ENCODE peak calls at places on chromosomes 13 and 19, in nine cellular contexts. Z is HEK293T; A is NB4; F is right atrium auricular region; T is SK-N-DZ; U is GM23338; H is activated B cell treated with CpG ODN at 0.5 μM for 24 hours; L is stimulated activated CD8-positive, alpha-beta memory T cell treated with anti-CD3 and anti-CD28 coated beads, Interleukin-15, amount 100 ng/mL, for 1 hour; R is NCI-H2171. S is an unnamed sample.

GRCh38 chr19:57282011-57282636 is 1.8 kb downstream of the ZNF460 start:
- DNase-seq in Z (no peak), A (no peak), F (no peak), T (no peak), U (no peak), H (no peak), L (no peak), R (no peak), S (no peak)

GRCh38 chr19:40090256-40091204 is at the start of gene ZNF780A:
- DNase-seq in Z (peak; percentile 77), A (peak; percentile 83), F (peak; percentile 78), T (peak; percentile 90), U (peak; percentile 91), H (peak; percentile 71), L (peak; percentile 49), R (peak; percentile 55), S (peak; percentile 89)

GRCh38 chr13:39815345-39816111 is 160.1 kb downstream of the COG6 start:
- DNase-seq in Z (no peak), A (no peak), F (no peak), T (no peak), U (no peak), H (no peak), L (no peak), R (no peak), S (no peak)

GRCh38 chr19:1950640-1951039 is 9.7 kb downstream of the CSNK1G2 start:
- DNase-seq in Z (no peak), A (no peak), F (no peak), T (no peak), U (no peak), H (no peak), L (no peak), R (no peak), S (no peak)

GRCh38 chr13:92721610-92722009 is 505.0 kb upstream of the GPC6 start:
- DNase-seq in Z (no peak), A (no peak), F (no peak), T (no peak), U (no peak), H (no peak), L (no peak), R (no peak), S (no peak)

GRCh38 chr13:86765462-86765861 is 905.7 kb upstream of the SLITRK5 start:
- DNase-seq in Z (no peak), A (no peak), F (no peak), T (no peak), U (no peak), H (no peak), L (no peak), R (no peak), S (no peak)

GRCh38 chr13:63041640-63042414 is 1626.2 kb upstream of the PCDH20 start:
- DNase-seq in Z (no peak), A (no peak), F (no peak), T (no peak), U (no peak), H (no peak), L (no peak), R (no peak), S (no peak)

GRCh38 chr13:33132644-33133440 is 116.6 kb downstream of the KL start:
- DNase-seq in Z (no peak), A (no peak), F (no peak), T (no peak), U (no peak), H (no peak), L (no peak), R (no peak), S (no peak)

GRCh38 chr19:6423499-6424189 is 967 bp downstream of the KHSRP start:
- DNase-seq in Z (peak; percentile 53), A (peak; percentile 57), F (peak; percentile 61), T (no peak), U (peak; percentile 74), H (no peak), L (no peak), R (no peak), S (peak; percentile 75)

GRCh38 chr19:34975056-34975455 is 11.0 kb upstream of the ZNF792 start:
- DNase-seq in Z (no peak), A (no peak), F (no peak), T (no peak), U (no peak), H (no peak), L (no peak), R (no peak), S (no peak)

GRCh38 chr19:35797663-35798062 is 15.0 kb downstream of the PRODH2 start:
- DNase-seq in Z (no peak), A (no peak), F (no peak), T (peak; percentile 49), U (peak; percentile 86), H (no peak), L (no peak), R (no peak), S (peak; percentile 77)

S was measured in H9.